ENCODE peak calls at places on chromosomes 13 and 19, in nine cellular contexts. R is esophagus muscularis mucosa, F is GM12892, Z is breast epithelium, H is K562, V is spleen, Q is suprapubic skin, A is transverse colon, S is GM23338. X is an unnamed sample.

GRCh38 chr13:97359181-97360057 is 74.5 kb upstream of the RAP2A start:
- DNase-seq in R (no peak), F (no peak), Z (peak), H (peak), V (no peak), Q (no peak), A (peak), S (peak), X (no peak)

GRCh38 chr13:26557393-26558073 is at the start of gene WASF3:
- DNase-seq in R (peak), F (peak), Z (peak), H (peak), V (peak), Q (peak), A (peak), S (peak), X (no peak)

GRCh38 chr13:102198418-102199322 is 203.2 kb downstream of the FGF14 start:
- DNase-seq in R (no peak), F (no peak), Z (no peak), H (no peak), V (no peak), Q (no peak), A (no peak), S (no peak), X (no peak)

GRCh38 chr13:42215578-42216421 is 56.2 kb upstream of the AKAP11 start:
- DNase-seq in R (no peak), F (no peak), Z (no peak), H (peak), V (no peak), Q (no peak), A (no peak), S (peak), X (no peak)

GRCh38 chr19:31135841-31136240 is 213.4 kb downstream of the TSHZ3 start:
- DNase-seq in R (no peak), F (no peak), Z (no peak), H (no peak), V (no peak), Q (no peak), A (no peak), S (no peak), X (no peak)

GRCh38 chr13:74097116-74097515 is 37.1 kb downstream of the KLF12 start:
- DNase-seq in R (no peak), F (no peak), Z (no peak), H (no peak), V (no peak), Q (no peak), A (no peak), S (no peak), X (no peak)

GRCh38 chr13:25085125-25085742 is 10.7 kb upstream of the PABPC3 start:
- DNase-seq in R (peak), F (no peak), Z (no peak), H (peak), V (no peak), Q (no peak), A (peak), S (peak), X (no peak)

GRCh38 chr19:18590273-18591272 is 2.0 kb downstream of the REX1BD start:
- DNase-seq in R (no peak), F (no peak), Z (peak), H (peak), V (no peak), Q (no peak), A (peak), S (peak), X (no peak)

GRCh38 chr19:35879770-35880317 is 11.5 kb downstream of the APLP1 start:
- DNase-seq in R (no peak), F (no peak), Z (peak), H (peak), V (peak), Q (peak), A (peak), S (peak), X (no peak)

GRCh38 chr19:18098891-18099622 is 1.5 kb downstream of the MAST3 start:
- DNase-seq in R (no peak), F (peak), Z (no peak), H (peak), V (peak), Q (no peak), A (peak), S (peak), X (no peak)

GRCh38 chr19:7582446-7582845 is 13.2 kb upstream of the CAMSAP3 start:
- DNase-seq in R (no peak), F (no peak), Z (peak), H (no peak), V (no peak), Q (no peak), A (no peak), S (no peak), X (no peak)

GRCh38 chr13:81406022-81406421 is 1065.1 kb upstream of the SPRY2 start:
- DNase-seq in R (no peak), F (no peak), Z (no peak), H (no peak), V (no peak), Q (no peak), A (no peak), S (no peak), X (no peak)

GRCh38 chr19:16872728-16873127 is 16.1 kb upstream of the F2RL3 start:
- DNase-seq in R (no peak), F (no peak), Z (no peak), H (no peak), V (no peak), Q (no peak), A (no peak), S (no peak), X (no peak)

GRCh38 chr13:51636349-51636890 is 52.2 kb downstream of the WDFY2 start:
- DNase-seq in R (no peak), F (no peak), Z (no peak), H (no peak), V (no peak), Q (no peak), A (no peak), S (no peak), X (no peak)
- TF ChIP-seq POLR2AphosphoS5 in R (no peak), F (no peak), Z (no peak), H (no peak), V (no peak), Q (no peak), A (no peak), S (no peak), X (no peak)

GRCh38 chr19:56355517-56355916 is 37.8 kb downstream of the ZNF582 start:
- DNase-seq in R (no peak), F (no peak), Z (no peak), H (no peak), V (no peak), Q (no peak), A (no peak), S (no peak), X (no peak)
- TF ChIP-seq POLR2AphosphoS5 in R (no peak), F (no peak), Z (no peak), H (no peak), V (no peak), Q (no peak), A (no peak), S (no peak), X (no peak)

DNA sequence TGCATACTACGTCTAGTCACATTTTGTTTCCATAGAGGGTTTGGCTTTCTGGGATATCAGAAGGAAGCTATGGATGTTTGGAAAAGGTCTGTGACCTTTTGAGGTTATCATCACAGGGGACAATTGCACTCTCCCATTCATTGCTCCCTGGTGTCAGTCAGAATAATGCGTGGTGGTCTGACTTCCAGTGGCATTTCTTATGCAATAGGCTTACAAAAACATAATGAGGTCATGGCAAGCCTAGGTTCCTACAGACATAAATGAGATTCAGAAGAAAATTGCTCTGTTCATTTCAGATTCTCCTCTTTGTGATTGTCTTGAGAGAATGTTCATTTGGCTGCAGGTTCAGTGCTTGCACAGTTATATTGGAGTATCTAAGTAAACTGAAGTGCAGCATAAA is 54.6 kb downstream of the ARHGAP35 start:
- DNase-seq in R (no peak), F (no peak), Z (no peak), H (no peak), V (no peak), Q (no peak), A (no peak), S (no peak), X (no peak)
- TF ChIP-seq POLR2AphosphoS5 in R (no peak), F (no peak), Z (no peak), H (no peak), V (no peak), Q (no peak), A (no peak), S (no peak), X (no peak)

GRCh38 chr13:40290758-40291157 is 375.7 kb downstream of the FOXO1 start:
- DNase-seq in R (no peak), F (no peak), Z (no peak), H (no peak), V (no peak), Q (no peak), A (no peak), S (no peak), X (no peak)

GRCh38 chr13:40287428-40287827 is 379.0 kb downstream of the FOXO1 start:
- DNase-seq in R (no peak), F (no peak), Z (no peak), H (no peak), V (no peak), Q (no peak), A (no peak), S (no peak), X (no peak)

GRCh38 chr13:40288259-40288658 is 378.2 kb downstream of the FOXO1 start:
- DNase-seq in R (no peak), F (no peak), Z (no peak), H (no peak), V (no peak), Q (no peak), A (no peak), S (no peak), X (no peak)

GRCh38 chr13:40292536-40292935 is 373.9 kb downstream of the FOXO1 start:
- DNase-seq in R (peak), F (no peak), Z (no peak), H (no peak), V (no peak), Q (no peak), A (no peak), S (no peak), X (no peak)

DNA sequence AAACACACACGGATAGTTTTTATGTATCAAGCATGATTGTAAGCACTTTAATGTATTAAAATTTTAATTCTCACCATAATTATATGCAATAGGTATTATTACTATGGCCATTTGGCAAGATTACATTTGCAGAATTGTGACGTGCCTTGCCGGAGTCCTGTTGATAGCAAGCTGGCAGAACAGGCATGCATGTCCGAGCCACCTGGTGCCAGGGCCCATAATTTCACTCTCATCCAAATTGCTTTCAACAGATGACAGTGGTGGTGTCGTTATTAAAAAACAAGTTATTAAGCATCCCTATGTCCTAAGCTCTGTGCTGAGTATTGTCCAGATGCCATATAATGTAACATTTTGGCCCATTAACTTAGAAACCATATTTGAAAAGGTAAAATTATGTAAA is 374.3 kb downstream of the FOXO1 start:
- DNase-seq in R (peak), F (no peak), Z (no peak), H (no peak), V (no peak), Q (no peak), A (no peak), S (no peak), X (no peak)
- TF ChIP-seq POLR2AphosphoS5 in R (no peak), F (no peak), Z (no peak), H (no peak), V (no peak), Q (no peak), A (no peak), S (no peak), X (no peak)